ENCODE peak calls at places on chromosome 6, in six cellular contexts. W is body of pancreas, I is heart left ventricle, Q is choroid plexus epithelial cell, H is AG09319, O is GM23338. F is an unnamed sample.
A peak's percentile ranks its signal among the peaks of the same experiment; 100 is the strongest.

GRCh38 chr6:81696505-81696904 is 56.0 kb downstream of the TENT5A start:
- DNase-seq in Q (peak; percentile 58), O (peak; percentile 8), H (no peak), W (no peak), I (no peak), F (peak; percentile 44)

GRCh38 chr6:27757307-27757706 is 154.9 kb downstream of the OR2B2 start:
- DNase-seq in H (no peak), W (no peak), I (peak; percentile 71), O (peak; percentile 75), Q (no peak), F (no peak)

GRCh38 chr6:167122827-167123657 is at the start of gene CCR6:
- DNase-seq in O (no peak), W (no peak), Q (no peak), I (no peak), H (no peak), F (no peak)

GRCh38 chr6:127695108-127695507 is 118.1 kb downstream of the C6orf58 start:
- DNase-seq in I (no peak), H (no peak), W (no peak), Q (no peak), O (no peak), F (no peak)

GRCh38 chr6:140043762-140044378 is 669.4 kb upstream of the CITED2 start:
- DNase-seq in O (no peak), I (no peak), W (no peak), Q (peak; percentile 49), H (no peak), F (peak; percentile 67)

GRCh38 chr6:31057426-31058003 is 47.2 kb downstream of the MUC22 start:
- DNase-seq in H (no peak), Q (no peak), O (peak; percentile 17), W (peak; percentile 39), I (no peak), F (peak; percentile 79)

GRCh38 chr6:4607026-4607704 is 169.0 kb upstream of the CDYL start:
- DNase-seq in I (no peak), O (no peak), H (no peak), Q (peak; percentile 78), W (peak; percentile 28), F (peak; percentile 81)

GRCh38 chr6:152723398-152723797 is 25.7 kb downstream of the MYCT1 start:
- DNase-seq in W (no peak), H (no peak), I (no peak), Q (peak; percentile 45), O (no peak), F (peak; percentile 18)

GRCh38 chr6:111250743-111251406 is 163.6 kb downstream of the SLC16A10 start:
- DNase-seq in W (no peak), Q (no peak), I (no peak), O (no peak), H (no peak), F (no peak)

GRCh38 chr6:75349262-75349984 is 64.8 kb upstream of the TMEM30A start:
- DNase-seq in O (peak; percentile 74), W (peak; percentile 66), Q (peak; percentile 36), H (no peak), I (peak; percentile 63), F (peak; percentile 8)

GRCh38 chr6:34661379-34661778 is 35.2 kb downstream of the ILRUN start:
- DNase-seq in Q (no peak), I (no peak), W (no peak), H (no peak), O (no peak), F (no peak)

DNA sequence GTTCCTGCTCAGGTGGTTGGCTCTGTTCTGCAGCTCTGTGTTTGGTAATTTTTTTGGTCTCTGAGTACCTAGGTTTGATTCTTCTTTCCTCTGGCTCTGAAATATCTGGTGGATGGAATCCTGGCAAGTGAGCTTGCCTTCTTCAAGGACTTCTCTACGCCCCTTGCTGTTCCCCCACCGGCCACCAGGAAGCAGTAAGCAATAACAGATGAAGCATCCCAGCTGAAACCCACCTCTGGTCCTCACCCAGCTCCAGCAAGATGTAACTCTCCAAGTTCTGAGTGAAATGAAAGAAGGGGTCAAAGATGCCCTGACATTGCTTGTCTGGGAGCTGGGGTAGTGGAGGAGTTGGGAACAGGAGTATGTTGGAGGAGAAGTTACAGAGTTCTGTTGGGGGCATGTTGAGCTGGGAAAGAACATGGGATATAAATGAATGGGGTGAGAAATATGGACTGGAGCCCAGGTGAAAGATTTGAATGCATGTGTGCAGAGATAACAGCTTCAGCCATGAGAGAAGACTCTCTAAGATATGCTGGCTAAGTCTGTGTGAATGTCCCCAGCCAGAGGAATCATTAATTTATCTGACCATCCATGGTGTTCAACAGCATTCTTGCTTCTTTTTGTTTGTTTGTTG is 51.3 kb upstream of the GLP1R start:
- DNase-seq in I (peak; percentile 60), H (no peak), W (peak; percentile 73), Q (peak; percentile 58), O (peak; percentile 86), F (peak; percentile 30)
- TF ChIP-seq CTCF in I (peak; percentile 43), H (peak; percentile 45), W (peak; percentile 59), Q (peak; percentile 74), O (peak; percentile 92), F (peak; percentile 29)

GRCh38 chr6:36808634-36809033 is 30.6 kb downstream of the CPNE5 start:
- DNase-seq in W (no peak), O (no peak), I (no peak), H (no peak), Q (no peak), F (no peak)

GRCh38 chr6:36807143-36807542 is 32.1 kb downstream of the CPNE5 start:
- DNase-seq in I (no peak), H (no peak), Q (no peak), W (no peak), O (no peak), F (no peak)

GRCh38 chr6:36809156-36809555 is 30.1 kb downstream of the CPNE5 start:
- DNase-seq in Q (no peak), H (no peak), I (no peak), W (no peak), O (no peak), F (no peak)

GRCh38 chr6:36807750-36808149 is 31.5 kb downstream of the CPNE5 start:
- DNase-seq in H (no peak), O (peak; percentile 43), I (no peak), W (no peak), Q (no peak), F (no peak)

DNA sequence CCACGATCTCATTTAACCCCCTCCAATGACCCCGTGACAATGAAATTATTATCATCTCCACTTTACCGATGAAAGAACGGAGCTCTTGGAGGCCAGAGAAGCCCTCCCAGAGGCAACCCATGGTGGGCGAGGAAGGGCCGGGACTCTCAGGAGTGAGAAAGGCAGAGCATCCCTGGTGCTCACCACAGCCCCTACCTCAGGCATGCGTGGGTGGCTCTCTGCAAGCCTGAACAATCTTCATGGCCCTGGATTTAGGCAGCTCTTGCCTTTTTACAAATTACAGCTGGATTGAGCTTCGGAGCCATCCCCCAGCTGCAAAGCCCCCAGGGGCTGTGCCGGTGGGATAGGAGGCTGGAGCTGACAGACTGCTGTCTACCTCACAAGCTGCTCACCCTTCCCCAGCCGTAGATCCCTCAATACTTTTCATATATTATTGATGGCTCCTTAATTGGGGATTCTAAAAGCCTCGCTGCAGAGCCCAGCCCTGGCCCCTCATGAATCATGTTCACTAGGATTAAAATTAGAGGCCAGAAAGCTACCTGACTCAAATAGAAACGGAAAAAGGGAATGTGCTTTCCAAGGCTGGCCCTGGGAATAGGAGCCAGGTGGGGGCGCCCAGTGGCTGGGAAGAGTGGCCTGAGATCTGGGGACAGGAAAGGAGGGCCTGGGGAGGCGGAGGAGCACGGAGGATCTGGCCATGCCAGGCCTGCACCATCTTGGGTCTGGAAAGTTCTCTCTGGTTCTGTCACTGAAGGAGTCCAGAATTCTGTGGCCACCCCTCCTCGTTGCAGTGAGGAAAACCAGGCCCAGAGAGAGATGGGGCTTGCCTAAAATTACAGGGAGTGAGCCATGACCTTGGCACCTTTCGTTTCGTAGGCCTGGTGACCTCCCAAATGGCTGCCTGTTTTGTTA is 29.1 kb downstream of the CPNE5 start:
- DNase-seq in H (no peak), Q (no peak), W (no peak), I (peak; percentile 44), O (peak; percentile 62), F (no peak)
- TF ChIP-seq CTCF in H (no peak), Q (peak; percentile 3), W (no peak), I (peak; percentile 21), O (peak; percentile 40), F (no peak)

GRCh38 chr6:156660389-156660788 is 116.8 kb upstream of the ARID1B start:
- DNase-seq in O (no peak), H (no peak), I (no peak), W (no peak), Q (no peak), F (no peak)
- TF ChIP-seq CTCF in O (no peak), H (no peak), I (no peak), W (no peak), Q (no peak), F (no peak)

DNA sequence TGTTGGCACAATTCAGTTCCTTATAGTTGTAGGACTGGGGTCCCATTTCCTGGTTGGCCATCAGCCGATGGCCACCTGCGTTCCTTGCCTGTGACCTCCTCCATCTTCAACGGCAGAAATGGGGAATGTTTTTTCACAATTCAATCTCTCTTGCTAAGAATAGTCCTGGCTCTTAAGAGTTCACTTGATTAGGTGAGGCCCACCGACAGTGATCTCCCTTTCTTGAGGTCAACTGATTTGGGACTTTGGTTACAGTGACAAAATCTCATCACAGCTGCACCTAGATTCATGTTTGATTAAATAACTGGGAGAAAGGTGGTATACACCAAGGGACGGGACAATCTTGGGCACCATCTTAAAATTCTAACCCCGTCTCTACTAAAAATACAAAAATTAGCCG is 139.1 kb upstream of the DTNBP1 start:
- DNase-seq in H (no peak), Q (no peak), W (no peak), I (no peak), O (no peak), F (no peak)
- TF ChIP-seq CTCF in H (no peak), Q (no peak), W (no peak), I (no peak), O (no peak), F (no peak)

GRCh38 chr6:88605271-88605670 is 358.1 kb downstream of the RNGTT start:
- DNase-seq in O (no peak), I (no peak), W (no peak), H (no peak), Q (no peak), F (no peak)

GRCh38 chr6:88596801-88597200 is 366.6 kb downstream of the RNGTT start:
- DNase-seq in W (no peak), Q (no peak), I (no peak), O (no peak), H (no peak), F (no peak)

GRCh38 chr6:88599561-88599960 is 363.9 kb downstream of the RNGTT start:
- DNase-seq in Q (no peak), H (no peak), O (peak; percentile 30), W (no peak), I (no peak), F (no peak)
- TF ChIP-seq CTCF in Q (no peak), H (no peak), O (peak; percentile 14), W (no peak), I (no peak), F (no peak)

GRCh38 chr6:28980797-28981390 is 24.2 kb downstream of the ZNF311 start:
- DNase-seq in W (peak; percentile 58), Q (peak; percentile 90), I (no peak), H (no peak), O (peak; percentile 91), F (peak; percentile 86)
- TF ChIP-seq CTCF in W (peak; percentile 36), Q (peak; percentile 66), I (peak; percentile 39), H (peak; percentile 37), O (peak; percentile 51), F (peak; percentile 35)

F was measured in MCF 10A.